ENCODE peak calls at places on chromosomes 4 and X, in six cellular contexts. Z, C, W, T, M and D are unnamed samples.

GRCh38 chrX:790031-790430 is 159.4 kb downstream of the SHOX start:
- DNase-seq in Z (no peak), C (no peak), W (no peak), T (no peak), M (no peak), D (no peak)

GRCh38 chr4:109410776-109411175 is 22.8 kb upstream of the SEC24B start:
- DNase-seq in Z (no peak), C (no peak), W (no peak), T (no peak), M (no peak), D (no peak)

GRCh38 chr4:62455871-62456270 is 1255.7 kb downstream of the ADGRL3 start:
- DNase-seq in Z (no peak), C (no peak), W (no peak), T (no peak), M (no peak), D (no peak)

GRCh38 chr4:138775890-138776289 is 239.7 kb upstream of the NOCT start:
- DNase-seq in Z (peak; percentile 6), C (no peak), W (no peak), T (no peak), M (no peak), D (no peak)

GRCh38 chr4:72112514-72113156 is 80.8 kb downstream of the NPFFR2 start:
- DNase-seq in Z (no peak), C (no peak), W (no peak), T (no peak), M (no peak), D (no peak)

GRCh38 chrX:20267924-20268701 is 1.4 kb upstream of the RPS6KA3 start:
- DNase-seq in Z (no peak), C (peak; percentile 40), W (peak; percentile 61), T (no peak), M (peak; percentile 61), D (peak; percentile 68)

GRCh38 chr4:21411086-21411485 is 537.5 kb downstream of the KCNIP4 start:
- DNase-seq in Z (no peak), C (no peak), W (no peak), T (no peak), M (no peak), D (no peak)

GRCh38 chr4:84879651-84880200 is 86.8 kb downstream of the WDFY3 start:
- DNase-seq in Z (no peak), C (no peak), W (no peak), T (no peak), M (no peak), D (no peak)

GRCh38 chr4:16516796-16517413 is 290.6 kb upstream of the TAPT1 start:
- DNase-seq in Z (no peak), C (no peak), W (no peak), T (no peak), M (peak; percentile 52), D (no peak)

GRCh38 chrX:151984328-151984727 is 9.9 kb upstream of the GABRE start:
- DNase-seq in Z (no peak), C (no peak), W (peak; percentile 17), T (no peak), M (no peak), D (no peak)

GRCh38 chr4:173212379-173212778 is 43.8 kb downstream of the GALNT7 start:
- DNase-seq in Z (no peak), C (no peak), W (no peak), T (no peak), M (no peak), D (no peak)

GRCh38 chrX:115948018-115948923 is 222.3 kb upstream of the AGTR2 start:
- DNase-seq in Z (no peak), C (peak; percentile 34), W (no peak), T (no peak), M (no peak), D (no peak)

GRCh38 chrX:118530537-118530936 is 34.9 kb downstream of the DOCK11 start:
- DNase-seq in Z (no peak), C (no peak), W (no peak), T (no peak), M (no peak), D (no peak)

GRCh38 chr4:498328-498919 is 532 bp downstream of the ZNF721 start:
- DNase-seq in Z (no peak), C (no peak), W (no peak), T (no peak), M (no peak), D (no peak)

GRCh38 chr4:18248611-18249010 is 227.1 kb upstream of the LCORL start:
- DNase-seq in Z (no peak), C (no peak), W (no peak), T (no peak), M (no peak), D (no peak)

GRCh38 chr4:147723316-147723715 is 8.6 kb upstream of the ARHGAP10 start:
- DNase-seq in Z (no peak), C (no peak), W (no peak), T (no peak), M (peak; percentile 74), D (peak; percentile 52)

GRCh38 chr4:178856139-178856800 is 1414.0 kb upstream of the AGA start:
- DNase-seq in Z (no peak), C (no peak), W (no peak), T (no peak), M (no peak), D (no peak)

GRCh38 chrX:91414710-91415109 is 19.9 kb upstream of the PABPC5 start:
- DNase-seq in Z (no peak), C (no peak), W (no peak), T (no peak), M (no peak), D (no peak)

GRCh38 chrX:97639526-97639925 is 755.8 kb downstream of the RPA4 start:
- DNase-seq in Z (no peak), C (no peak), W (no peak), T (no peak), M (no peak), D (no peak)

GRCh38 chr4:105057370-105058096 is 89.1 kb upstream of the TET2 start:
- DNase-seq in Z (no peak), C (no peak), W (no peak), T (no peak), M (no peak), D (no peak)

GRCh38 chr4:85084371-85085170 is 118.1 kb upstream of the WDFY3 start:
- DNase-seq in Z (peak; percentile 63), C (no peak), W (no peak), T (no peak), M (no peak), D (no peak)

GRCh38 chrX:118216086-118216485 is 99.5 kb upstream of the KLHL13 start:
- DNase-seq in Z (no peak), C (no peak), W (no peak), T (no peak), M (no peak), D (no peak)

GRCh38 chr4:95510145-95510544 is 38.6 kb downstream of the UNC5C start:
- DNase-seq in Z (peak; percentile 14), C (no peak), W (no peak), T (no peak), M (no peak), D (no peak)

DNA sequence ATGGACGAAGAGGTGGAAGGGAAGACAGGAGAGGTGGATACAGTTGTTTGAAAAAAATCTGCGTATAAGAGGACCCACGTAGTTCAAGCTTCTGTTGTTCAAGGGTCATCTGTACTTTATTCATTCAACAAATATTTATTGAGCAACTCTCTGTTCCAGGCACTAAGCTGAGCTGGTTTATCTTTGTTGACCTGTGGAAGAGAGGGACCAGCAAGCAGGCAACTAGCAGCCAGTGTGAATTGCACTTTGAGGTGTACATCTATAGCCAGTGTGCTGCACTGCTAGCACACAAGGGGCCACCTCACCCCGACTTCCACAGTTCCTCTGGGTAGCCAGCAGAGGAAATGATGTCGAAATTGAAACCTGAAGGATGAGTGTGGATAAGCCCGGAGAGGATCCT is 191.4 kb downstream of the SOWAHB start:
- DNase-seq in Z (no peak), C (no peak), W (no peak), T (no peak), M (no peak), D (no peak)
- H3K4me1 ChIP-seq in Z (no peaks in the 10 kb centered on the region), C (peaks cover 44% of the 10 kb centered on the region), W (no peaks in the 10 kb centered on the region), T (no peaks in the 10 kb centered on the region), M (no peaks in the 10 kb centered on the region), D (peaks cover 42% of the 10 kb centered on the region)

DNA sequence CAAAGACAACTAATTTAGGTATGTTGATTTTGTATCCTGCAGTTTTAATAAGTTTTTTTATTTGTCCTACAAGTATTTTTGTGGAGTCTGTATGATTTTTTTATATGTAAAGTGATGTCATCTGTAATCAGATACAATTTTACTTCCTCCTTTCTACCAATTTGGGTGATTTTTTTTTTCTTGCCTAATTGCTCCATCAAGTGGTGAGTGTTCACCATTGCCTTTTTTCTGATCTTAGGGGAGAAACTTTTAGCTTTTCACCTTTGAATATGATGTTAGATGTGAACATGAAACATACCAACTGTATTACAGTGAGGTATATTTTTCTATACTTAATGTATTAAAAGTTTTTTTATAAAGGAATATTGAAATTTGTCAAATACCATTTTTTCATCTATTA is 362.3 kb downstream of the PABPC4L start:
- DNase-seq in Z (no peak), C (no peak), W (no peak), T (no peak), M (no peak), D (no peak)
- TF ChIP-seq CTCF in Z (peak; percentile 20), C (no peak), W (no peak), T (no peak), M (no peak), D (no peak)

GRCh38 chr4:119679251-119679650 is 50.6 kb upstream of the PDE5A start:
- DNase-seq in Z (no peak), C (no peak), W (no peak), T (no peak), M (no peak), D (no peak)

GRCh38 chr4:119678761-119679160 is 50.2 kb upstream of the PDE5A start:
- DNase-seq in Z (no peak), C (no peak), W (no peak), T (no peak), M (no peak), D (no peak)

GRCh38 chr4:119683518-119683917 is 54.9 kb upstream of the PDE5A start:
- DNase-seq in Z (no peak), C (no peak), W (no peak), T (no peak), M (no peak), D (no peak)

GRCh38 chr4:119684463-119684862 is 55.9 kb upstream of the PDE5A start:
- DNase-seq in Z (no peak), C (no peak), W (no peak), T (no peak), M (no peak), D (no peak)

GRCh38 chr4:119682080-119682479 is 53.5 kb upstream of the PDE5A start:
- DNase-seq in Z (no peak), C (no peak), W (no peak), T (no peak), M (no peak), D (no peak)
- H3K4me1 ChIP-seq in Z (no peaks in the 10 kb centered on the region), C (peaks cover 12% of the 10 kb centered on the region), W (no peaks in the 10 kb centered on the region), T (no peaks in the 10 kb centered on the region), M (no peaks in the 10 kb centered on the region), D (peaks cover 20% of the 10 kb centered on the region)

GRCh38 chr4:2249526-2249991 is 7.6 kb upstream of the HAUS3 start:
- DNase-seq in Z (no peak), C (no peak), W (no peak), T (no peak), M (no peak), D (peak; percentile 42)

GRCh38 chr4:2251073-2251794 is 9.3 kb upstream of the HAUS3 start:
- DNase-seq in Z (no peak), C (no peak), W (peak; percentile 12), T (peak; percentile 9), M (no peak), D (peak; percentile 42)

GRCh38 chr4:2250003-2250763 is 8.3 kb upstream of the HAUS3 start:
- DNase-seq in Z (no peak), C (no peak), W (peak; percentile 8), T (no peak), M (no peak), D (no peak)

GRCh38 chr4:2251795-2252529 is 9.9 kb downstream of the MXD4 start:
- DNase-seq in Z (no peak), C (peak; percentile 7), W (peak; percentile 8), T (no peak), M (no peak), D (peak; percentile 30)

GRCh38 chr4:2250764-2251072 is 8.8 kb upstream of the HAUS3 start:
- DNase-seq in Z (no peak), C (no peak), W (no peak), T (no peak), M (no peak), D (no peak)
- TF ChIP-seq CTCF in Z (no peak), C (no peak), W (no peak), T (no peak), M (no peak), D (no peak)